ENCODE peak calls at places on chromosome 12, in ten cellular contexts. M is cerebellar cortex; J is CD8-positive, alpha-beta memory T cell; L is T-helper 9 cell; K is T follicular helper cell; A is T47D; V is activated T-cell treated with anti-CD3 and anti-CD28 coated beads for 24 hours; I is MCF 10A; F is left cardiac atrium; Z is mesothelial cell of epicardium. O is an unnamed sample.

GRCh38 chr12:9378430-9378835 is 170.2 kb upstream of the PZP start:
- DNase-seq in M (peak), J (no peak), L (no peak), K (no peak), A (peak), V (no peak), I (peak), F (no peak), Z (no peak), O (no peak)

GRCh38 chr12:79006306-79006705 is 141.7 kb downstream of the SYT1 start:
- DNase-seq in M (no peak), J (no peak), L (no peak), K (no peak), A (peak), V (no peak), I (peak), F (no peak), Z (no peak), O (no peak)

GRCh38 chr12:28340261-28340660 is 150.0 kb downstream of the CCDC91 start:
- DNase-seq in M (no peak), J (no peak), L (no peak), K (no peak), A (no peak), V (no peak), I (no peak), F (no peak), Z (no peak), O (no peak)

GRCh38 chr12:111287125-111287900 is 81.6 kb downstream of the PHETA1 start:
- DNase-seq in M (no peak), J (no peak), L (no peak), K (no peak), A (no peak), V (no peak), I (no peak), F (no peak), Z (no peak), O (no peak)

GRCh38 chr12:115485503-115485902 is 792.0 kb downstream of the MED13L start:
- DNase-seq in M (no peak), J (no peak), L (no peak), K (no peak), A (no peak), V (no peak), I (no peak), F (no peak), Z (no peak), O (no peak)

GRCh38 chr12:8989425-8989824 is at the start of gene KLRG1:
- DNase-seq in M (no peak), J (peak), L (no peak), K (no peak), A (no peak), V (no peak), I (no peak), F (no peak), Z (no peak), O (no peak)

GRCh38 chr12:132872975-132873421 is 14.4 kb downstream of the CHFR start:
- DNase-seq in M (no peak), J (peak), L (no peak), K (no peak), A (no peak), V (peak), I (no peak), F (no peak), Z (no peak), O (no peak)

GRCh38 chr12:15540025-15540424 is 217.7 kb downstream of the PTPRO start:
- DNase-seq in M (no peak), J (no peak), L (no peak), K (no peak), A (no peak), V (no peak), I (no peak), F (no peak), Z (no peak), O (no peak)

GRCh38 chr12:33514893-33515292 is 75.3 kb upstream of the SYT10 start:
- DNase-seq in M (no peak), J (no peak), L (no peak), K (no peak), A (no peak), V (no peak), I (peak), F (no peak), Z (no peak), O (no peak)

GRCh38 chr12:57229041-57229633 is 374 bp upstream of the SHMT2 start:
- DNase-seq in M (peak), J (no peak), L (no peak), K (no peak), A (no peak), V (no peak), I (no peak), F (no peak), Z (no peak), O (no peak)

GRCh38 chr12:94379479-94380113 is 80.1 kb downstream of the CEP83 start:
- DNase-seq in M (no peak), J (no peak), L (no peak), K (no peak), A (no peak), V (no peak), I (no peak), F (no peak), Z (no peak), O (no peak)

GRCh38 chr12:75960086-75960910 is 71.3 kb downstream of the PHLDA1 start:
- DNase-seq in M (no peak), J (no peak), L (no peak), K (no peak), A (peak), V (no peak), I (no peak), F (no peak), Z (no peak), O (no peak)

GRCh38 chr12:94202245-94203180 is 54.1 kb downstream of the PLXNC1 start:
- DNase-seq in M (no peak), J (peak), L (no peak), K (no peak), A (peak), V (no peak), I (peak), F (no peak), Z (no peak), O (no peak)

GRCh38 chr12:1737643-1738286 is 46.9 kb downstream of the ADIPOR2 start:
- DNase-seq in M (no peak), J (no peak), L (no peak), K (no peak), A (no peak), V (no peak), I (no peak), F (no peak), Z (no peak), O (no peak)

GRCh38 chr12:32568241-32568640 is 110.9 kb upstream of the DNM1L start:
- DNase-seq in M (no peak), J (no peak), L (no peak), K (no peak), A (no peak), V (no peak), I (peak), F (no peak), Z (no peak), O (no peak)

GRCh38 chr12:91105807-91106206 is 5.5 kb downstream of the LUM start:
- DNase-seq in M (no peak), J (no peak), L (no peak), K (no peak), A (no peak), V (no peak), I (no peak), F (no peak), Z (no peak), O (no peak)

GRCh38 chr12:49201595-49202295 is 12.9 kb upstream of the TUBA1A start:
- DNase-seq in M (peak), J (no peak), L (no peak), K (no peak), A (peak), V (no peak), I (peak), F (peak), Z (no peak), O (no peak)

GRCh38 chr12:108048686-108049085 is 80.4 kb upstream of the WSCD2 start:
- DNase-seq in M (no peak), J (no peak), L (no peak), K (no peak), A (no peak), V (no peak), I (no peak), F (no peak), Z (no peak), O (no peak)

GRCh38 chr12:113179023-113179422 is 6.3 kb downstream of the DDX54 start:
- DNase-seq in M (no peak), J (no peak), L (no peak), K (no peak), A (no peak), V (no peak), I (no peak), F (no peak), Z (no peak), O (peak)

GRCh38 chr12:130394906-130395305 is 57.2 kb downstream of the PIWIL1 start:
- DNase-seq in M (no peak), J (no peak), L (no peak), K (no peak), A (no peak), V (no peak), I (no peak), F (no peak), Z (no peak), O (no peak)

GRCh38 chr12:24833513-24833912 is 115.4 kb downstream of the BCAT1 start:
- DNase-seq in M (no peak), J (no peak), L (no peak), K (no peak), A (no peak), V (no peak), I (no peak), F (no peak), Z (no peak), O (no peak)

GRCh38 chr12:3218150-3218845 is 141.1 kb downstream of the TSPAN9 start:
- DNase-seq in M (peak), J (no peak), L (no peak), K (no peak), A (no peak), V (no peak), I (peak), F (peak), Z (no peak), O (peak)

GRCh38 chr12:64180951-64181350 is 41.1 kb downstream of the KICS2 start:
- DNase-seq in M (peak), J (no peak), L (no peak), K (no peak), A (peak), V (no peak), I (peak), F (no peak), Z (no peak), O (no peak)

GRCh38 chr12:55060470-55060869 is 40.7 kb downstream of the NEUROD4 start:
- DNase-seq in M (no peak), J (no peak), L (no peak), K (no peak), A (no peak), V (peak), I (peak), F (no peak), Z (no peak), O (no peak)

GRCh38 chr12:16184691-16185090 is 92.8 kb downstream of the SLC15A5 start:
- DNase-seq in M (no peak), J (no peak), L (no peak), K (no peak), A (no peak), V (no peak), I (no peak), F (no peak), Z (no peak), O (no peak)

GRCh38 chr12:22286569-22286968 is 47.9 kb downstream of the ST8SIA1 start:
- DNase-seq in M (no peak), J (no peak), L (no peak), K (no peak), A (no peak), V (no peak), I (no peak), F (no peak), Z (no peak), O (no peak)

O was measured in upper lobe of left lung.